ENCODE peak calls at places on chromosomes 16 and 17, in nine cellular contexts. Y is globus pallidus; W is SJSA1; J is stimulated activated CD4-positive, alpha-beta T cell treated with anti-CD3 and anti-CD28 coated beads, Interleukin-15, amount 100 ng/mL, for 48 hours; F is tibial artery; B is uterus; Z is HAP-1; X is stimulated activated naive B cell treated with anti-CD40 and anti-IgM and Interleukin-4, amounts not matched to agents 10 μg/mL and 1 μg/mL and 100 μg/mL, for 72 hours; E is vagina. L is an unnamed sample.

GRCh38 chr17:40645932-40646331 is 1.7 kb downstream of the SMARCE1 start:
- DNase-seq in W (no peak), J (no peak), Z (no peak), Y (no peak), F (no peak), B (no peak), X (no peak), E (no peak), L (no peak)

GRCh38 chr16:49856741-49857330 is 924 bp upstream of the ZNF423 start:
- DNase-seq in J (no peak), B (peak), F (peak), E (no peak), X (no peak), Z (peak), W (peak), Y (peak), L (peak)

GRCh38 chr17:82452162-82452561 is 1.6 kb upstream of the CYBC1 start:
- DNase-seq in X (no peak), W (no peak), E (no peak), Z (no peak), F (no peak), Y (no peak), B (no peak), J (no peak), L (no peak)

GRCh38 chr17:26809033-26809432 is 484.9 kb upstream of the WSB1 start:
- DNase-seq in X (no peak), E (no peak), B (no peak), F (no peak), Z (no peak), Y (no peak), J (no peak), W (no peak), L (no peak)

GRCh38 chr17:64502021-64502420 is 4.1 kb downstream of the DDX5 start:
- DNase-seq in X (no peak), B (no peak), F (no peak), Y (no peak), E (no peak), Z (no peak), J (no peak), W (no peak), L (no peak)

GRCh38 chr16:68381363-68381724 is 67.0 kb downstream of the SMPD3 start:
- DNase-seq in X (no peak), J (no peak), F (no peak), Z (no peak), E (no peak), W (no peak), B (no peak), Y (no peak), L (no peak)

GRCh38 chr17:65488665-65489064 is 72.8 kb downstream of the AXIN2 start:
- DNase-seq in Z (no peak), X (no peak), W (no peak), Y (no peak), B (no peak), F (no peak), E (no peak), J (no peak), L (no peak)

GRCh38 chr17:6054372-6054771 is 15.8 kb upstream of the WSCD1 start:
- DNase-seq in E (no peak), F (no peak), B (no peak), Z (no peak), W (no peak), J (no peak), Y (no peak), X (no peak), L (no peak)

GRCh38 chr17:40110457-40110856 is 10.1 kb upstream of the NR1D1 start:
- DNase-seq in E (peak), J (no peak), X (no peak), Z (no peak), W (no peak), F (peak), Y (no peak), B (peak), L (no peak)

GRCh38 chr17:44376124-44376523 is 12.5 kb upstream of the FAM171A2 start:
- DNase-seq in W (peak), B (no peak), X (no peak), J (no peak), Y (no peak), Z (no peak), F (no peak), E (no peak), L (no peak)

GRCh38 chr17:63001689-63002394 is 35.8 kb downstream of the TANC2 start:
- DNase-seq in E (no peak), Y (no peak), J (no peak), F (no peak), B (no peak), W (no peak), X (no peak), Z (no peak), L (no peak)

GRCh38 chr17:60501589-60501988 is 24.5 kb downstream of the APPBP2 start:
- DNase-seq in W (no peak), E (no peak), B (no peak), X (no peak), Y (no peak), Z (no peak), J (no peak), F (no peak), L (no peak)

GRCh38 chr16:15557258-15557657 is 85.7 kb downstream of the MARF1 start:
- DNase-seq in W (no peak), X (no peak), B (no peak), F (no peak), E (no peak), Y (no peak), Z (no peak), J (no peak), L (no peak)

GRCh38 chr17:6070280-6070894 is at the start of gene WSCD1:
- DNase-seq in Y (peak), F (no peak), W (no peak), J (no peak), Z (peak), B (no peak), E (no peak), X (no peak), L (no peak)